ENCODE peak calls at places on chromosomes 5 and 9, in four cellular contexts. B is astrocyte, S is Karpas-422, T is GM23248. J is an unnamed sample.

GRCh38 chr5:43106290-43106638 is 14.4 kb upstream of the ZNF131 start:
- DNase-seq in B (no peak), S (no peak), T (no peak), J (no peak)

GRCh38 chr5:175842947-175843793 is 28.2 kb upstream of the CPLX2 start:
- DNase-seq in B (peak), S (no peak), T (peak), J (no peak)

GRCh38 chr9:21568484-21568883 is 86.4 kb upstream of the IFNE start:
- DNase-seq in B (no peak), S (no peak), T (no peak), J (no peak)

GRCh38 chr5:138943615-138944173 is 68.6 kb upstream of the LRRTM2 start:
- DNase-seq in B (no peak), S (no peak), T (no peak), J (no peak)

GRCh38 chr5:123423278-123424149 is at the start of gene CEP120:
- DNase-seq in B (peak), S (peak), T (peak), J (peak)

GRCh38 chr9:134294228-134295071 is 31.8 kb upstream of the RXRA start:
- DNase-seq in B (no peak), S (no peak), T (peak), J (no peak)

GRCh38 chr5:165829504-165829903 is 2324.1 kb downstream of the MAT2B start:
- DNase-seq in B (no peak), S (no peak), T (no peak), J (no peak)

GRCh38 chr9:88013051-88013450 is 38.7 kb upstream of the CDK20 start:
- DNase-seq in B (no peak), S (no peak), T (no peak), J (no peak)

GRCh38 chr5:74409166-74409706 is 231.3 kb downstream of the ENC1 start:
- DNase-seq in B (no peak), S (no peak), T (no peak), J (no peak)

GRCh38 chr5:3202570-3202969 is 393.1 kb upstream of the IRX1 start:
- DNase-seq in B (no peak), S (no peak), T (no peak), J (no peak)

GRCh38 chr9:131397100-131397790 is 3.4 kb downstream of the PRRC2B start:
- DNase-seq in B (peak), S (no peak), T (peak), J (no peak)

GRCh38 chr5:72036951-72037350 is 70.3 kb upstream of the MAP1B start:
- DNase-seq in B (peak), S (no peak), T (peak), J (peak)

GRCh38 chr5:151123897-151124751 is 33.5 kb downstream of the ANXA6 start:
- DNase-seq in B (peak), S (peak), T (peak), J (no peak)

GRCh38 chr9:112078432-112078831 is 96.7 kb downstream of the SUSD1 start:
- DNase-seq in B (no peak), S (no peak), T (no peak), J (no peak)

GRCh38 chr9:8179381-8180053 is 379.9 kb upstream of the DMAC1 start:
- DNase-seq in B (no peak), S (no peak), T (no peak), J (no peak)

GRCh38 chr5:116502616-116503015 is 72.0 kb downstream of the SEMA6A start:
- DNase-seq in B (peak), S (no peak), T (no peak), J (no peak)
- H3K27ac ChIP-seq in B (no peak), S (no peak), T (no peak), J (no peak)

GRCh38 chr5:174312641-174313040 is 267.1 kb downstream of the NSG2 start:
- DNase-seq in B (no peak), S (no peak), T (no peak), J (no peak)

GRCh38 chr5:174310243-174310642 is 264.7 kb downstream of the NSG2 start:
- DNase-seq in B (no peak), S (no peak), T (no peak), J (no peak)

GRCh38 chr5:174311121-174311520 is 265.6 kb downstream of the NSG2 start:
- DNase-seq in B (no peak), S (no peak), T (no peak), J (no peak)

GRCh38 chr5:174312270-174312617 is 266.7 kb downstream of the NSG2 start:
- DNase-seq in B (no peak), S (no peak), T (no peak), J (no peak)

GRCh38 chr5:174311531-174312269 is 266.2 kb downstream of the NSG2 start:
- DNase-seq in B (no peak), S (peak), T (peak), J (no peak)
- H3K4me3 ChIP-seq in B (peak), S (no peak), T (peak), J (no peak)

GRCh38 chr9:100091650-100092049 is 7.2 kb downstream of the ERP44 start:
- DNase-seq in B (no peak), S (no peak), T (no peak), J (no peak)
- H2AFZ ChIP-seq in B (no peak), S (no peak), T (no peak), J (no peak)

DNA sequence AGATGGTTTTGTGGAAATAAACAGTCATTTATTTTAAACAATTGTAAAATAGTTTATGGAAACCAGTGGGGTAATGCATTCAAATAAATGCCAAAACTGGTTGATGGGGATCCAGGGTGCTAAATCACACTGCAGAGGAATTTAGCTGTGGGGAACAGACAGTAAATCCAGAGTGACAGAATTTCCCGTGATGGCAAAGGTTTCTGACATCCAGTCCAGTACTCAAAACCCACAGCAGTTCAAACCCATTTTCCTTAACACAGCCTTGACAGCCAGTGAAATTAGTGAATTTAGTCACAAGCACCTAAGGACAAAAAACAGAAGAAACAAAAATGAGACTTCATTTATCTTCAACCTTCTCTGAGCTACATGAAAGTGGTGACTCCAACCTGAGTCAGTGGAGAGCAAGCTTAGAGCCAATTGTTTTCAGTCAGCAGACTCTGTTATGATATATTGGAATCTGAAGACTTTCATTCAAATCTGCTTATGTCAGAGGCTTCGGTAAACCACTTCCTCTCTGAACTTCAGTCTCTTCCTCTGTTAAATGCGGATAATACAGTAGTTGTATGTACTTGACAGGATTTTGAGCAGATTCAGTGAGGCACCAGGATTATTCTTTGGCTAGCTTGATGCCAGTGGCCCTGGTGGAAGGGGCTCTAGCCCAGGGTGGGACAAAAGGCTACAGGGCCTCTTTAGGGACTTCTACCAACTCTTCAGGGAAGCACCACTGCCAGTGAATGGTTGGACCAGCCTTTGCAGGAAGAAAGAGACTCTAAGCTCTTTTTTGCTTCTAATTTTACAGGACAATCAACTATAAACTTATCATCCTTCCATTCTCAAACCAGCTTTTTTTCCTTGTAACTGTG is 185.3 kb downstream of the MAPKAP1 start:
- DNase-seq in B (peak), S (no peak), T (peak), J (peak)
- H3K27ac ChIP-seq in B (peak), S (no peak), T (peak), J (peak)

DNA sequence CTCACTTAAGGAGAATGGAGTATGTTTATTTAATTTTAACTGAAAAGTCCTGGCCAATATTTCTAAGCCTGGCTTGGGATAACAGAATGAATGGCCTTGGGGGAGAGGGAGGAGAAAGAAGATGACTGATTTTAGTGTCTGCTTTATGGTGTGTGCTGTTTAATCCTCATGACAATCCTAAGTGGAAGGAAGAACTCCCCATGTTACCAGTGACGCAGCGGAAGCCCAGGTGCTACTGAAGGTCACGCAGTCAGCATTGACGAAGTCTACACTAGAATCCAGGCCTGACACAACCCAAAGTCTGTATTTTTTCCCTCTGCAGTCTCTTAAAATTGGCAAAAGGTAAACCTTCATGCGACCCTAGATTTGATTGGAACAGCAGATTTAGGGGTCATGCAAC is 50.6 kb downstream of the PALM2AKAP2 start:
- DNase-seq in B (no peak), S (no peak), T (no peak), J (no peak)
- H3K4me3 ChIP-seq in B (no peak), S (no peak), T (no peak), J (no peak)

DNA sequence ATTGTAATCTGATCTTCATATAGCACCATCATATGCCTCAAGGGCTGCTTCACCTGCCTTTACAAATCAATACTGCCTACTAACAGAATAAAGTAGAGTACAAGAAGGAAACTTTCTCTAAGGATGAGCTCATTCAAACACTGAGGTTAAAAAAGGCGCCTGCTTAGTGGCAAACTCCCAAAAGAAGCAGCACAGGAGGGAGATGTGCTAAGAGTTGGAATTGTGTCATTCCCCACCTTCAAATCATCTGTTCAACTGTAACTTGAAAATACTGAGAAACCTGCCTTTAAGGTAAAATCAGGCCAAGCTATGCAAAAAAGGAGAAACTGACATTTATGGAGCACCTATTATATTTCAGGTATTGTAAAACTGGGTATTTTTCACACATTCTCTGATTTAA is 560.6 kb downstream of the PTPRD start:
- DNase-seq in B (no peak), S (no peak), T (no peak), J (no peak)
- H2AFZ ChIP-seq in B (no peak), S (no peak), T (no peak), J (no peak)

DNA sequence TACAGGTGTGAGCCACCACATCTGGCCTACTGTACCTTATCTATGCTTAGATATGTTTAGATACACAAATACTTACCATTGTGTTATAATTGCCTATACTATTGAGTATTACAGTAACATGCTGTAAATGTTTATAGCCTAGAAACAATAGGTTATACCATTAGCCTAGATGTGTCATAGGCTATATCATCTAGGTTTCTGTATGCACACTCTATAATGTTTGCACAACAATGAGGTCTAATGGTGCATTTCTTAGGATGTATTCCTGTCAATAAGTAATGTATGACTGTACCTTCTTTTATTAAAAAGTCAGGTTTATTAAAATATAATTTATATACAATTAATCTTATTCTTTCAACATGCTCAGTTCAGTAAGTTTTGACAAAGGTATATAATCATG is 683.1 kb downstream of the LRRC70 start:
- DNase-seq in B (no peak), S (no peak), T (no peak), J (no peak)
- H3K27ac ChIP-seq in B (no peak), S (no peak), T (peak), J (peak)

GRCh38 chr9:5510991-5511390 is 660 bp downstream of the PDCD1LG2 start:
- DNase-seq in B (no peak), S (no peak), T (peak), J (no peak)
- H3K4me3 ChIP-seq in B (peak), S (no peak), T (peak), J (peak)